ENCODE peak calls at places on chromosomes 4 and X, in five cellular contexts. W is K562, J is left lung, S is Peyer's patch, H is GM23248. D is an unnamed sample. For H3K4me1, the result is how much of the 10 kb centered on the place peaks cover.

GRCh38 chr4:86032476-86033022 is 327.3 kb downstream of the MAPK10 start:
- DNase-seq in W (no peak), J (no peak), S (no peak), H (peak), D (peak)

GRCh38 chrX:150363561-150364346 is 637 bp downstream of the MAMLD1 start:
- DNase-seq in W (no peak), J (peak), S (no peak), H (peak), D (no peak)

GRCh38 chrX:136227948-136228584 is 23.1 kb downstream of the MAP7D3 start:
- DNase-seq in W (no peak), J (no peak), S (no peak), H (peak), D (no peak)

GRCh38 chr4:46016306-46016705 is 107.5 kb downstream of the GABRG1 start:
- DNase-seq in W (peak), J (no peak), S (no peak), H (no peak), D (no peak)

GRCh38 chr4:4541040-4541631 is 712 bp downstream of the STX18 start:
- DNase-seq in W (peak), J (no peak), S (no peak), H (peak), D (no peak)

GRCh38 chr4:80255374-80256095 is 10.9 kb upstream of the FGF5 start:
- DNase-seq in W (no peak), J (no peak), S (no peak), H (peak), D (no peak)

GRCh38 chrX:23773601-23774175 is 9.3 kb upstream of the SAT1 start:
- DNase-seq in W (no peak), J (no peak), S (no peak), H (no peak), D (no peak)

GRCh38 chr4:159070742-159071141 is 32.1 kb upstream of the RAPGEF2 start:
- DNase-seq in W (no peak), J (no peak), S (no peak), H (peak), D (peak)

GRCh38 chr4:76611611-76612010 is 176.6 kb downstream of the SHROOM3 start:
- DNase-seq in W (no peak), J (no peak), S (peak), H (peak), D (no peak)

GRCh38 chrX:102746134-102746584 is 25.6 kb downstream of the GPRASP3 start:
- DNase-seq in W (no peak), J (peak), S (peak), H (peak), D (no peak)

GRCh38 chr4:159106636-159107035 is 3.8 kb downstream of the RAPGEF2 start:
- DNase-seq in W (no peak), J (no peak), S (no peak), H (no peak), D (no peak)

GRCh38 chr4:105197777-105198176 is 51.1 kb downstream of the TET2 start:
- DNase-seq in W (no peak), J (no peak), S (no peak), H (peak), D (no peak)
- H3K27ac ChIP-seq in W (no peak), J (no peak), S (no peak), H (no peak), D (peak)

GRCh38 chr4:1722551-1723071 is 1.3 kb downstream of the TACC3 start:
- DNase-seq in W (no peak), J (peak), S (peak), H (no peak), D (peak)

GRCh38 chr4:1720163-1720983 is 750 bp downstream of the TMEM129 start:
- DNase-seq in W (peak), J (peak), S (peak), H (peak), D (no peak)

GRCh38 chr4:1723131-1723801 is 1.9 kb downstream of the TACC3 start:
- DNase-seq in W (no peak), J (no peak), S (peak), H (no peak), D (peak)

GRCh38 chr4:1721003-1721665 is at the start of the genes TACC3 and TMEM129:
- DNase-seq in W (peak), J (peak), S (peak), H (peak), D (peak)

GRCh38 chr4:1721666-1722550 is 587 bp downstream of the TACC3 start:
- DNase-seq in W (peak), J (peak), S (peak), H (peak), D (peak)
- H3K4me1 ChIP-seq in W (half or more), J (half or more), S (under half), H (under half), D (under half)

DNA sequence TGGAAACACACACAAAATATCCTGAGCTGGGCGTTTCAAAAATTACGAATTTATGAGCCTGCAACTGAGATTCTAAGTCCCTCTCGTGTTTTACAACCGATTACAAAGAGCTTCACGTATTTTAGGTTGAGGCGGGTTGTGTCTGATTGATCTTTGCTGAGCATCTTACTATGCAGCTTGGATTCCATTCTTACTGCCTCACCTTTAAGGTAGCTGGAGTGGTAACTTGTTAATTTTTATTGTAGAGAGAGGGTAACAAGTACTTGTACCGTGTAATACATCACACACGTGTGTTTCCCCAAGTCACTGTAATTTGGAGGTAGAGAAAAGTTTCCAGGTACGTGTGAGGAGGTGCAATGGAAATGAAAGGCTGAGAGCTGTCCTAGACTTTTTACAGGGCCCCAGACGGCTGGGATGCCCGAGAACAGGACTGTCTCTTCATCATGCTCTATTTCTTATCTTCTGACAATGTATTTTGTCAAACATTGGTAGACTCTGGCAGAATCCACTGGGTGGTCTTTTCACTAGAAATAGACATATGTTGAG is 97.8 kb upstream of the TENM3 start:
- DNase-seq in W (no peak), J (no peak), S (no peak), H (peak), D (no peak)
- H3K27ac ChIP-seq in W (no peak), J (no peak), S (no peak), H (no peak), D (peak)

GRCh38 chr4:15677507-15677988 is 4.1 kb upstream of the FAM200B start:
- DNase-seq in W (no peak), J (no peak), S (no peak), H (peak), D (peak)

GRCh38 chr4:15682340-15682725 is 706 bp downstream of the FAM200B start:
- DNase-seq in W (no peak), J (no peak), S (no peak), H (peak), D (no peak)

GRCh38 chr4:15681372-15682339 is at the start of gene FAM200B:
- DNase-seq in W (peak), J (peak), S (peak), H (peak), D (peak)

GRCh38 chr4:15682790-15683495 is 1.3 kb downstream of the FAM200B start:
- DNase-seq in W (no peak), J (no peak), S (no peak), H (no peak), D (no peak)

DNA sequence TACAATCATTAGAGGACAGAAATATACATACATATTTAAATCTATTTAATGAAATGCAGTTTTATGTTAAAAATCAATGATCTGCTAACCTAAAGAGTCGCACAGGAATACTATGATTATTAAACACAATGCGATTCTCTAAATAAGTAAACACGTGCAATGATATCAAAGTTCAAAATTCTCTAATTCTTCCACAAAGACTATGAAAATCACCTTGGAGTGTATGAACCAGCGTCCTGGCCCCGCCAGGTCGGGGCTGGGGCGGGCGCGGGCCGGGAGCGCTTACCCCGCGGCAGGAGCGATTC is 608 bp upstream of the FAM200B start:
- DNase-seq in W (no peak), J (no peak), S (no peak), H (no peak), D (no peak)
- H3K4me1 ChIP-seq in W (under half), J (half or more), S (under half), H (under half), D (under half)

D was measured in RWPE2.